ENCODE peak calls at places on chromosomes 13 and 19, in six cellular contexts. W is caudate nucleus, C is heart left ventricle, Q is esophagus squamous epithelium, M is PC-9, H is Peyer's patch. R is an unnamed sample.

GRCh38 chr13:110397445-110397844 is 90.4 kb downstream of the COL4A2 start:
- DNase-seq in W (peak; percentile 33), C (no peak), Q (no peak), M (peak; percentile 0), H (no peak), R (no peak)

GRCh38 chr13:35565273-35565672 is 88.8 kb upstream of the MAB21L1 start:
- DNase-seq in W (no peak), C (no peak), Q (no peak), M (no peak), H (no peak), R (no peak)

GRCh38 chr19:3981736-3982681 is 3.3 kb downstream of the EEF2 start:
- DNase-seq in W (no peak), C (no peak), Q (no peak), M (no peak), H (no peak), R (no peak)

GRCh38 chr13:74570834-74571233 is 436.6 kb upstream of the KLF12 start:
- DNase-seq in W (no peak), C (no peak), Q (no peak), M (no peak), H (no peak), R (no peak)

GRCh38 chr13:50386527-50387123 is 371.4 kb downstream of the KCNRG start:
- DNase-seq in W (no peak), C (no peak), Q (no peak), M (no peak), H (no peak), R (no peak)

GRCh38 chr13:96216543-96216942 is 126.6 kb downstream of the HS6ST3 start:
- DNase-seq in W (no peak), C (no peak), Q (no peak), M (no peak), H (no peak), R (no peak)

GRCh38 chr19:54903303-54903702 is 2.6 kb upstream of the NCR1 start:
- DNase-seq in W (no peak), C (no peak), Q (no peak), M (no peak), H (no peak), R (no peak)

GRCh38 chr13:21871302-21871862 is 200.5 kb downstream of the FGF9 start:
- DNase-seq in W (no peak), C (no peak), Q (no peak), M (no peak), H (no peak), R (no peak)

GRCh38 chr13:103210348-103210747 is 144.1 kb upstream of the SLC10A2 start:
- DNase-seq in W (no peak), C (no peak), Q (no peak), M (no peak), H (no peak), R (no peak)

GRCh38 chr13:110155072-110155471 is 151.9 kb downstream of the COL4A1 start:
- DNase-seq in W (no peak), C (no peak), Q (no peak), M (no peak), H (no peak), R (no peak)

DNA sequence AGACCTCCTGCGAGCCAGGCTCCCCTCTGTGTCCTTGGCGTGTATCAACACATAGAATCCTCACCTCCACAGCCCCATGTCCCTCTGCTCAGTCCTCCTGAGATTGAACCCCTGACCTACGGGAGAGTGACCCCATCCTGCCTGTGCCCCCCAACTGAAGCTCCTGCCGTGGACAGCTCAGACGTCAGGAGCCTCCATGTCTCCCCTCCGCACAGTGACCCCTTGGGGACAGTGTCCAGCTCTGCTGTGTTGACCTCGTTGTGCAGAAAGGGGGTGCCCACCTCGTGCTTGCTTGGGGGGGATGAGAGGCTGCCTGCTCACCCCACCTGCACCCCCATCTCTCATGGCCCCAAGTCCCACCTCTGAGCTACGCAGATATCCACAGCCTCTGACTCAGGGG is 490 bp upstream of the SIGLEC9 start:
- DNase-seq in W (no peak), C (no peak), Q (no peak), M (no peak), H (no peak), R (no peak)
- H3K27ac ChIP-seq in W (no peak overlapping the region), C (peak overlapping the region; percentile 95), Q (peak overlapping the region; percentile 7), M (no peak overlapping the region), H (peak overlapping the region; percentile 35), R (no peak overlapping the region)

GRCh38 chr19:19626516-19627441 is 1.2 kb downstream of the LPAR2 start:
- DNase-seq in W (no peak), C (no peak), Q (no peak), M (no peak), H (peak; percentile 59), R (no peak)
- H3K27ac ChIP-seq in W (no peak overlapping the region), C (no peak overlapping the region), Q (no peak overlapping the region), M (peak overlapping the region; percentile 84), H (no peak overlapping the region), R (peak overlapping the region; percentile 88)

GRCh38 chr19:11321206-11322126 is 18.0 kb downstream of the RAB3D start:
- DNase-seq in W (no peak), C (no peak), Q (no peak), M (no peak), H (no peak), R (no peak)
- H3K27ac ChIP-seq in W (no peak overlapping the region), C (peak overlapping the region; percentile 74), Q (no peak overlapping the region), M (no peak overlapping the region), H (no peak overlapping the region), R (no peak overlapping the region)

DNA sequence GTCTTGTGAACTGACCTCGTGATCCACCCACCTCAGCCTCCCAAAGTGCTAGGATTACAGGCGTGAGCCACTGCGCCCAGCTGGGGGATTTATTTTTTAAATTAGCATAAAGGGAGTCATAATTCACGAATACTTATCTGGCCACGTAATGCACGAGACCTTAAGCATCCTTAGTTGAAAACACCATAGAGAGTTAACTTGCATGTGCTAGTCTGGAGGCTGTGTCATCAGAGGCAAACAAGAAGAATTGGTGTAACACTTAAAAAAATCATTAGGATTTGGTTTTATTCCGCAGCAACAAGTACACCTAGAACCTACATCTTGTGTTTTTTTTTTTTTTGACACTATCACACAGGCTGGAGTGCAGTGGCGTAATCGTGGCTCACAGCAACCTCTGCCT is 19.1 kb downstream of the KLF5 start:
- DNase-seq in W (no peak), C (no peak), Q (no peak), M (no peak), H (no peak), R (no peak)
- H3K27ac ChIP-seq in W (no peak overlapping the region), C (no peak overlapping the region), Q (no peak overlapping the region), M (no peak overlapping the region), H (peak overlapping the region; percentile 55), R (peak overlapping the region; percentile 96)

GRCh38 chr13:73064991-73065390 is 6.2 kb downstream of the KLF5 start:
- DNase-seq in W (no peak), C (no peak), Q (no peak), M (peak; percentile 62), H (no peak), R (no peak)
- H3K27ac ChIP-seq in W (no peak overlapping the region), C (no peak overlapping the region), Q (peak overlapping the region; percentile 97), M (peak overlapping the region; percentile 96), H (peak overlapping the region; percentile 83), R (peak overlapping the region; percentile 96)

R was measured in epithelial cell of prostate.